ENCODE peak calls at places on chromosomes 4 and X, in eight cellular contexts. S, K, B, W, U, Z, H and Q are unnamed samples.

GRCh38 chr4:154617820-154618317 is 5.4 kb upstream of the FGG start:
- DNase-seq in S (no peak), K (peak), B (no peak), W (no peak), U (no peak), Z (no peak), H (no peak), Q (no peak)

GRCh38 chr4:182843813-182844325 is 73.3 kb downstream of the DCTD start:
- DNase-seq in S (no peak), K (no peak), B (no peak), W (no peak), U (no peak), Z (no peak), H (no peak), Q (no peak)

GRCh38 chr4:8728536-8729407 is 136.2 kb downstream of the CPZ start:
- DNase-seq in S (no peak), K (no peak), B (no peak), W (peak), U (no peak), Z (peak), H (no peak), Q (no peak)

GRCh38 chrX:63754141-63754859 is 30.7 kb downstream of the ARHGEF9 start:
- DNase-seq in S (no peak), K (no peak), B (peak), W (peak), U (peak), Z (no peak), H (peak), Q (no peak)

GRCh38 chrX:77918568-77918967 is 8.1 kb downstream of the ATP7A start:
- DNase-seq in S (no peak), K (no peak), B (no peak), W (no peak), U (no peak), Z (no peak), H (no peak), Q (no peak)

GRCh38 chrX:117972681-117973080 is 143.9 kb downstream of the KLHL13 start:
- DNase-seq in S (peak), K (no peak), B (no peak), W (peak), U (no peak), Z (no peak), H (no peak), Q (no peak)

GRCh38 chrX:30920271-30920670 is 31.2 kb upstream of the TAB3 start:
- DNase-seq in S (no peak), K (no peak), B (no peak), W (no peak), U (no peak), Z (no peak), H (no peak), Q (no peak)

GRCh38 chrX:45750639-45751038 is 550.0 kb upstream of the DIPK2B start:
- DNase-seq in S (no peak), K (no peak), B (no peak), W (no peak), U (no peak), Z (no peak), H (no peak), Q (no peak)

GRCh38 chr4:15575951-15576350 is 79.2 kb downstream of the FBXL5 start:
- DNase-seq in S (no peak), K (no peak), B (no peak), W (no peak), U (no peak), Z (no peak), H (no peak), Q (peak)

GRCh38 chr4:153428816-153429592 is 37.2 kb upstream of the TMEM131L start:
- DNase-seq in S (no peak), K (no peak), B (no peak), W (no peak), U (peak), Z (no peak), H (peak), Q (no peak)

GRCh38 chrX:333611-334311 is 15.2 kb upstream of the GTPBP6 start:
- DNase-seq in S (no peak), K (no peak), B (no peak), W (no peak), U (peak), Z (no peak), H (no peak), Q (no peak)

GRCh38 chr4:38684951-38685350 is 21.0 kb downstream of the KLF3 start:
- DNase-seq in S (no peak), K (no peak), B (no peak), W (no peak), U (no peak), Z (no peak), H (no peak), Q (no peak)

GRCh38 chr4:166128452-166128851 is 255.4 kb downstream of the TLL1 start:
- DNase-seq in S (no peak), K (no peak), B (peak), W (no peak), U (no peak), Z (no peak), H (no peak), Q (no peak)

GRCh38 chrX:30659421-30659820 is 6.2 kb downstream of the GK start:
- DNase-seq in S (no peak), K (no peak), B (peak), W (no peak), U (no peak), Z (no peak), H (no peak), Q (no peak)